ENCODE peak calls at places on chromosomes 5 and 9, in six cellular contexts. Y is GM12878, E is GM23338, L is Karpas-422, V is HCT116, M is H1. F is an unnamed sample.
A peak's percentile ranks its signal among the peaks of the same experiment; 100 is the strongest.

GRCh38 chr9:136728548-136729123 is 14.1 kb downstream of the LCN10 start:
- DNase-seq in Y (no peak), E (peak; percentile 70), L (no peak), V (no peak), M (no peak), F (peak; percentile 52)

GRCh38 chr5:93017854-93018253 is 563.2 kb downstream of the NR2F1-AS1 start:
- DNase-seq in Y (no peak), E (no peak), L (no peak), V (no peak), M (no peak), F (no peak)

GRCh38 chr5:761206-761771 is 23.2 kb downstream of the ZDHHC11B start:
- DNase-seq in Y (no peak), E (no peak), L (no peak), V (no peak), M (no peak), F (no peak)

GRCh38 chr5:180799194-180799593 is 3.4 kb downstream of the MGAT1 start:
- DNase-seq in Y (no peak), E (peak; percentile 81), L (no peak), V (no peak), M (no peak), F (no peak)

GRCh38 chr5:43227655-43228054 is 35.6 kb downstream of the NIM1K start:
- DNase-seq in Y (no peak), E (peak; percentile 62), L (no peak), V (peak; percentile 47), M (no peak), F (peak; percentile 72)

GRCh38 chr5:4584982-4585381 is 555.1 kb upstream of the ADAMTS16 start:
- DNase-seq in Y (no peak), E (no peak), L (no peak), V (no peak), M (no peak), F (peak; percentile 44)

GRCh38 chr5:88707216-88707965 is 175.6 kb downstream of the MEF2C start:
- DNase-seq in Y (no peak), E (no peak), L (no peak), V (no peak), M (no peak), F (no peak)

GRCh38 chr5:58451732-58452565 is 7.9 kb downstream of the PLK2 start:
- DNase-seq in Y (no peak), E (no peak), L (no peak), V (no peak), M (no peak), F (no peak)

GRCh38 chr5:39473156-39473779 is 48.5 kb upstream of the DAB2 start:
- DNase-seq in Y (no peak), E (no peak), L (no peak), V (no peak), M (no peak), F (no peak)

GRCh38 chr5:123673107-123673506 is 161.1 kb downstream of the CSNK1G3 start:
- DNase-seq in Y (no peak), E (peak; percentile 8), L (no peak), V (no peak), M (no peak), F (no peak)

GRCh38 chr5:37570597-37570996 is 191.5 kb downstream of the WDR70 start:
- DNase-seq in Y (no peak), E (no peak), L (no peak), V (no peak), M (no peak), F (no peak)

GRCh38 chr9:136365775-136366223 is 2.3 kb upstream of the DNLZ start:
- DNase-seq in Y (no peak), E (no peak), L (no peak), V (no peak), M (no peak), F (no peak)

GRCh38 chr5:8306289-8306688 is 437.3 kb downstream of the MTRR start:
- DNase-seq in Y (no peak), E (no peak), L (no peak), V (no peak), M (no peak), F (no peak)

GRCh38 chr5:12114075-12114474 is 209.8 kb upstream of the CTNND2 start:
- DNase-seq in Y (no peak), E (no peak), L (no peak), V (no peak), M (no peak), F (no peak)

GRCh38 chr9:131627846-131628820 is 82.8 kb downstream of the PRRT1B start:
- DNase-seq in Y (no peak), E (no peak), L (no peak), V (no peak), M (no peak), F (no peak)
- H3K4me3 ChIP-seq in Y (no peak overlapping the region), E (no peak overlapping the region), L (no peak overlapping the region), V (no peak overlapping the region), M (no peak overlapping the region), F (no peak overlapping the region)

DNA sequence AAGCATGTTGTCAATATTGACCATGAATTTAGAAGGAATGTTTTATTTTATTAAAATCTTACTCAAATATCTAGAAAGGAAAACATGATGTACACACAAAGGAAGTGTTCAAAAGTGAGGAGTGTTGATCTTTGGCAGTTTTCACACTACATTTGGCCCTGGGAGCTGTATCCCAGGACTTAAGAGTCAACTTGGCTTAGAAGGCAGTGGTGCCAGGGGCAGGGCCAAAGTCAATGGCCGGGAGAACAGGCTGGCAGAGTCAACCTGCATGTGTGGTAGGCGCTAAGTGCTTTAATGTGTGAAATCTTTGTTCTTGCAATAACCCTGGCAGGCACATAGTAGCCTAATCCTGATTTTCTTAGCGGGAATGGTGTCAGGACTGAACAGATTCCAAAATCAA is 228.4 kb downstream of the TENT4A start:
- DNase-seq in Y (no peak), E (no peak), L (no peak), V (no peak), M (no peak), F (no peak)
- H2AFZ ChIP-seq in Y (no peak overlapping the region), E (no peak overlapping the region), L (no peak overlapping the region), V (no peak overlapping the region), M (no peak overlapping the region), F (no peak overlapping the region)

GRCh38 chr9:91884746-91885687 is 65.0 kb downstream of the ROR2 start:
- DNase-seq in Y (no peak), E (peak; percentile 78), L (no peak), V (no peak), M (no peak), F (no peak)

GRCh38 chr9:91884153-91884552 is 65.9 kb downstream of the ROR2 start:
- DNase-seq in Y (no peak), E (no peak), L (no peak), V (no peak), M (no peak), F (no peak)

GRCh38 chr9:91886433-91887031 is 63.5 kb downstream of the ROR2 start:
- DNase-seq in Y (no peak), E (peak; percentile 63), L (no peak), V (no peak), M (peak; percentile 63), F (no peak)

GRCh38 chr9:91883503-91883902 is 66.5 kb downstream of the ROR2 start:
- DNase-seq in Y (no peak), E (no peak), L (no peak), V (no peak), M (no peak), F (no peak)

DNA sequence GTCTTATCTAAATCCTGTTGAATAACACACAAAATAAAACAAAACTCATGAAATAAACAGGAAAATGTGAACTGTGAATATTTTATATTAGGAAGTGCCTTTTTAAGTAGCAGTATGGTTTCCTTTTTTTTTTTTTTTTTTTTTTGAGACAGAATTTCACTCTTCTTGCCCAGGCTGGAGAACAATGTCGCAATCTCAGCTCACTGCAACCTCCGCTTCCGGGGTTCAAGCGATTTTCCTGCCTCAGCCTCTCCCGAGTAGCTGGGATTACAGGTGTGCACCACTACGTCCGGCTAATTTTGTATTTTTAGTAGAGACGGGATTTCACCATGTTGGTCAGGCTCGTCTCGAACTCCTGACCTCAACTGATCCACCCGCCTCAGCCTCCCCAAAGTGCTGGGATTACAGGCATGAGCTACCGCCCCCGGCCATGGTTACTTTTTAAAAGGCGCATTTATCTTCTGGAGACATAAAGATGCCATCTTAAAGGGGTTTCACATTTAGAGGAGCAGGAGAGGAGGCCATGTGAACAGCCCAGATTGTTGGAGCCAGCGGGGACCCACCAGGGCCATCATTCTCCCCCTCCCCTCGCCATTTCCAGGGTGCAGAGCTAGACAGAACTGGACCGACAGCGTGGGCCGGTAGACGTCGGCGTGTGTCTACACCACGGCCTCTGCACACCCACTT is 64.1 kb downstream of the ROR2 start:
- DNase-seq in Y (no peak), E (no peak), L (no peak), V (no peak), M (no peak), F (no peak)
- H3K4me2 ChIP-seq in Y (no peak overlapping the region), E (peak overlapping the region; percentile 59), L (no peak overlapping the region), V (no peak overlapping the region), M (peak overlapping the region; percentile 62), F (no peak overlapping the region)

DNA sequence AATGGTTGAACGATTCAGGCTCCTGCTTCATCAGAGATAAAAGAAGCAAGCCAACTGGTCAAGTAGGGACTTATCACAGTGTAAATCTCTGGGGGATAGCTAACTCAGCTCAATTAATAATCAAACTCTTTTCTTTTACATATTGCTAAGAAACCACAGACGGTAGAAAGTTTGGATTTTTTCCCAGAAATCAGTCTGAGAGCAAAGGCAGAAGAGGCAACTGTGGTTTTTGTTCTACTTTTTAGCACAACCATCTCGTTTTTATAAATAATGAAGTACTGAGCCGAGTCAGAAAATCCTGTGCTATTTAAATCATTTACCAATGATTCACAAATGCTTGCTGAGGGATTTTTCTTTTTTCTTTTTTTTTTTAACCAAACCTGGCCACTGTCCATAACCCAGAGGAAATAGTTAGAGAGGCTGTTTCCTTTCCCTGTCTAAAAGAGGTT is 264.8 kb upstream of the FAM174A start:
- DNase-seq in Y (no peak), E (no peak), L (no peak), V (no peak), M (no peak), F (no peak)
- H3K4me3 ChIP-seq in Y (no peak overlapping the region), E (no peak overlapping the region), L (no peak overlapping the region), V (no peak overlapping the region), M (no peak overlapping the region), F (no peak overlapping the region)

GRCh38 chr5:141692919-141693848 is 11.2 kb upstream of the ARAP3 start:
- DNase-seq in Y (no peak), E (peak; percentile 33), L (no peak), V (no peak), M (no peak), F (no peak)
- H2AFZ ChIP-seq in Y (no peak overlapping the region), E (peak overlapping the region; percentile 67), L (no peak overlapping the region), V (no peak overlapping the region), M (no peak overlapping the region), F (no peak overlapping the region)

DNA sequence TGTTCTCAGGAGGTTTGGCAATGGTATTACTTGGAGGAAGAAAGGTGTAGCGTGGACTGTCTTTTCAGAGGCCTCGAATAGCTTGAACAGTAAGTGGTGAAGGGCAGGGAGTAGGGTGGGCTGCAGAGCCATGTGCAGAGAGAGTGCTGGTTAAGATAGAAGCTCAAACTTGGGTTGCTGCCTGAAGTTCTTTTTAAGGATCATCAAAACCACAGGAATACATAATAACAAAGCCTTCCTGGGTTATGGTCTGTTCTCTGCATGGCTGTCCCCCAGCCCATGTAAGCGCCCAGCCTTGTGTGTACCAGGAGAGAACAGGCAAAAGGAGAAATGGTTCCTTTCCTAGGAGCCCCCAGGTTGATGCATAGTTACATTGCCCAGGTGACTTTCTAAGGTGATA is 43.9 kb downstream of the RCL1 start:
- DNase-seq in Y (no peak), E (no peak), L (no peak), V (no peak), M (no peak), F (no peak)
- H3K4me2 ChIP-seq in Y (no peak overlapping the region), E (no peak overlapping the region), L (no peak overlapping the region), V (no peak overlapping the region), M (no peak overlapping the region), F (no peak overlapping the region)